ENCODE peak calls at places on chromosomes 12 and 14, in nine cellular contexts. V is hepatocyte, Z is HCT116, P is neural progenitor cell, B is PC-3, E is MM.1S, X is GM23248, D is GM23338, A is OCI-LY7. S is an unnamed sample.

GRCh38 chr12:46461907-46462605 is 89.5 kb upstream of the SLC38A2 start:
- DNase-seq in V (no peak), Z (no peak), P (no peak), B (no peak), E (no peak), X (no peak), D (no peak), A (no peak), S (no peak)

GRCh38 chr12:30989754-30990153 is 63.2 kb downstream of the TSPAN11 start:
- DNase-seq in V (peak; percentile 35), Z (no peak), P (peak; percentile 62), B (peak; percentile 54), E (peak; percentile 94), X (peak; percentile 24), D (peak; percentile 73), A (peak; percentile 76), S (peak; percentile 67)

GRCh38 chr12:6725350-6725749 is 1.5 kb downstream of the COPS7A start:
- DNase-seq in V (no peak), Z (no peak), P (no peak), B (no peak), E (no peak), X (no peak), D (no peak), A (no peak), S (no peak)

GRCh38 chr14:88032373-88032772 is 27.4 kb downstream of the GPR65 start:
- DNase-seq in V (no peak), Z (no peak), P (no peak), B (no peak), E (no peak), X (no peak), D (no peak), A (no peak), S (no peak)

GRCh38 chr12:14775652-14776020 is 27.6 kb downstream of the WBP11 start:
- DNase-seq in V (no peak), Z (no peak), P (no peak), B (no peak), E (no peak), X (peak; percentile 80), D (no peak), A (no peak), S (no peak)

GRCh38 chr12:102008615-102009126 is 53.1 kb downstream of the WASHC3 start:
- DNase-seq in V (no peak), Z (no peak), P (no peak), B (no peak), E (no peak), X (no peak), D (no peak), A (no peak), S (no peak)

GRCh38 chr12:59121466-59121865 is 201.2 kb upstream of the LRIG3 start:
- DNase-seq in V (no peak), Z (no peak), P (no peak), B (no peak), E (no peak), X (peak; percentile 13), D (no peak), A (no peak), S (no peak)

GRCh38 chr12:54040148-54040494 is 7.3 kb downstream of the HOXC5 start:
- DNase-seq in V (no peak), Z (no peak), P (no peak), B (peak; percentile 11), E (no peak), X (peak; percentile 39), D (no peak), A (peak; percentile 46), S (peak; percentile 70)

GRCh38 chr12:124413401-124413800 is 118.5 kb downstream of the RFLNA start:
- DNase-seq in V (no peak), Z (no peak), P (no peak), B (no peak), E (no peak), X (no peak), D (no peak), A (no peak), S (peak; percentile 80)

GRCh38 chr12:20549115-20549719 is 145.9 kb upstream of the SLCO1C1 start:
- DNase-seq in V (peak; percentile 51), Z (peak; percentile 34), P (peak; percentile 21), B (peak; percentile 48), E (peak; percentile 14), X (peak; percentile 65), D (peak; percentile 72), A (no peak), S (peak; percentile 75)

GRCh38 chr14:76720382-76720813 is 40.9 kb upstream of the VASH1 start:
- DNase-seq in V (peak; percentile 61), Z (no peak), P (peak; percentile 36), B (no peak), E (peak; percentile 29), X (no peak), D (peak; percentile 71), A (peak; percentile 61), S (peak; percentile 80)

GRCh38 chr12:110199360-110200123 is 75.4 kb downstream of the IFT81 start:
- DNase-seq in V (peak; percentile 33), Z (no peak), P (no peak), B (peak; percentile 30), E (peak; percentile 45), X (peak; percentile 73), D (peak; percentile 65), A (peak; percentile 30), S (peak; percentile 55)

GRCh38 chr14:69423279-69423678 is 24.8 kb downstream of the SLC39A9 start:
- DNase-seq in V (no peak), Z (no peak), P (no peak), B (no peak), E (no peak), X (peak; percentile 40), D (no peak), A (no peak), S (no peak)

GRCh38 chr12:92107094-92107493 is 38.6 kb downstream of the BTG1 start:
- DNase-seq in V (no peak), Z (no peak), P (no peak), B (no peak), E (no peak), X (no peak), D (peak; percentile 29), A (no peak), S (no peak)
- H3K4me1 ChIP-seq in V (peaks cover 14% of the 10 kb centered on the region), Z (no peaks in the 10 kb centered on the region), P (peaks cover 46% of the 10 kb centered on the region), B (no peaks in the 10 kb centered on the region), E (no peaks in the 10 kb centered on the region), X (peaks cover 6% of the 10 kb centered on the region), D (peaks cover 51% of the 10 kb centered on the region), A (no peaks in the 10 kb centered on the region), S (peaks cover 27% of the 10 kb centered on the region)

DNA sequence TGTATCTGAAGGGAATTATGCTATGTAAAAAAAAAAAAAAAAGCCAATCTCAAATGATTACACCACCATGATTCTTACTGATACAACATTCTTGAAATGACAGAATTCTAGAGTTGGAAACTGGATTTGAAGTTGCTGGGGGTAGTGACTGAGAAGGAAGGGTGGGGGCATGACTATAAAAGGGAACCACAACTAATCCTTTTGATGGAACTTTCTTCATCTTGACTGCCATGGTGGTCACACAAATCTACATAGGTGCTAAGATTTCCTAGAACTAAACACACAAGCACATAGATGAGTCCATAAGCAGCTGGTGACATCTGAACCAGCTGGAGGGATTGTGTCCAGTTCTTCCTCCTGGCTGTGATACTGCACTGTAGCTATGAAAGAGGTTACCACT is 51.4 kb downstream of the CLMN start:
- DNase-seq in V (no peak), Z (no peak), P (no peak), B (no peak), E (no peak), X (no peak), D (no peak), A (no peak), S (no peak)
- TF ChIP-seq EZH2phosphoT487 in V (no peak), Z (no peak), P (no peak), B (no peak), E (no peak), X (no peak), D (no peak), A (no peak), S (no peak)

GRCh38 chr12:120197542-120197887 is 3.0 kb upstream of the GCN1 start:
- DNase-seq in V (no peak), Z (no peak), P (no peak), B (no peak), E (no peak), X (no peak), D (no peak), A (no peak), S (no peak)

GRCh38 chr12:120194534-120195395 is at the start of gene GCN1:
- DNase-seq in V (peak; percentile 90), Z (peak; percentile 47), P (peak; percentile 81), B (peak; percentile 98), E (peak; percentile 72), X (peak; percentile 91), D (peak; percentile 83), A (peak; percentile 86), S (peak; percentile 94)

GRCh38 chr12:120194226-120194533 is 335 bp downstream of the GCN1 start:
- DNase-seq in V (no peak), Z (no peak), P (no peak), B (no peak), E (no peak), X (no peak), D (no peak), A (no peak), S (no peak)

GRCh38 chr12:120199025-120199424 is 1.9 kb downstream of the RPLP0 start:
- DNase-seq in V (no peak), Z (no peak), P (no peak), B (peak; percentile 34), E (no peak), X (no peak), D (no peak), A (no peak), S (no peak)

GRCh38 chr12:120196363-120196762 is 1.8 kb upstream of the GCN1 start:
- DNase-seq in V (no peak), Z (no peak), P (no peak), B (no peak), E (no peak), X (no peak), D (no peak), A (no peak), S (no peak)
- H3K4me1 ChIP-seq in V (peaks cover 32% of the 10 kb centered on the region), Z (peaks cover 23% of the 10 kb centered on the region), P (peaks cover 21% of the 10 kb centered on the region), B (peaks cover 61% of the 10 kb centered on the region), E (peaks cover 8% of the 10 kb centered on the region), X (peaks cover 52% of the 10 kb centered on the region), D (peaks cover 28% of the 10 kb centered on the region), A (peaks cover 68% of the 10 kb centered on the region), S (peaks cover 26% of the 10 kb centered on the region)

GRCh38 chr12:103423061-103423473 is 72.7 kb downstream of the C12orf42 start:
- DNase-seq in V (no peak), Z (no peak), P (peak; percentile 60), B (no peak), E (no peak), X (no peak), D (no peak), A (no peak), S (peak; percentile 65)
- TF ChIP-seq EZH2phosphoT487 in V (no peak), Z (no peak), P (peak; percentile 1), B (no peak), E (no peak), X (no peak), D (no peak), A (no peak), S (no peak)

DNA sequence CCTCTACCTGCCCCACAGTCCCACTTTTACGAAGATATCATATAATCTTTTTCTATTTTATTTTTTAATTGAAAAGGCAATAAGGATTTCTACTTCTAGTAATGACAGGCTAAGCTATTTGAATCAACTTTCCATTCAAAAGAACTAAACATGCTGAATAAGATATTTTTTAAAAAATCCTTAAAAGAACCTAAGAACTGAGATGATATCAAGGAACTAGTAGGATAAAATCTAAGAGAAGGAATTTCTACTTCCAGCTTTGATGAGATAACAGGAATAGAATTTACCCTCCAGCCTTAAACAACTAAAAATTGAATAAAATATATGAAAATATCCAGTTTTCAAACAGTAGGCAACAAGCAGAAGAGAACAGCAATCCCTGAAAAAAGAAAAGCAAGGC is 69.0 kb downstream of the TMEM116 start:
- DNase-seq in V (no peak), Z (no peak), P (no peak), B (no peak), E (no peak), X (no peak), D (no peak), A (no peak), S (no peak)
- H3K4me1 ChIP-seq in V (no peaks in the 10 kb centered on the region), Z (no peaks in the 10 kb centered on the region), P (no peaks in the 10 kb centered on the region), B (peaks cover 9% of the 10 kb centered on the region), E (peaks cover under 1% of the 10 kb centered on the region), X (peaks cover 6% of the 10 kb centered on the region), D (peaks cover 5% of the 10 kb centered on the region), A (no peaks in the 10 kb centered on the region), S (no peaks in the 10 kb centered on the region)

S was measured in SK-N-SH.